ENCODE peak calls at places on chromosome 18, in six cellular contexts. Z is AG04449, R is uterus, S is activated T-cell treated with anti-CD3 and anti-CD28 coated beads for 48 hours, O is cardiac fibroblast, C is NCI-H1105 treated with DMSO at 0.1 percent for 48 hours. B is an unnamed sample.

GRCh38 chr18:67651438-67651837 is 134.9 kb upstream of the DSEL start:
- DNase-seq in O (peak), S (no peak), Z (no peak), C (no peak), R (no peak), B (no peak)

GRCh38 chr18:41371718-41372117 is 583.3 kb upstream of the PIK3C3 start:
- DNase-seq in Z (no peak), C (peak), S (no peak), O (peak), R (no peak), B (no peak)

GRCh38 chr18:35682282-35682867 is 100.8 kb downstream of the GALNT1 start:
- DNase-seq in Z (peak), O (peak), R (no peak), S (no peak), C (no peak), B (no peak)

GRCh38 chr18:31102941-31103340 is 720 bp upstream of the DSC2 start:
- DNase-seq in C (no peak), S (no peak), R (no peak), O (no peak), Z (no peak), B (no peak)

GRCh38 chr18:12321331-12321730 is 13.3 kb downstream of the TUBB6 start:
- DNase-seq in R (no peak), O (no peak), Z (no peak), C (no peak), S (no peak), B (no peak)

GRCh38 chr18:46096651-46097300 is 1.3 kb downstream of the ATP5F1A start:
- DNase-seq in R (no peak), C (no peak), O (peak), S (no peak), Z (no peak), B (no peak)

GRCh38 chr18:9135912-9136314 is 668 bp upstream of the ANKRD12 start:
- DNase-seq in C (peak), Z (no peak), O (no peak), R (no peak), S (no peak), B (peak)

GRCh38 chr18:43932140-43932539 is 654.9 kb upstream of the SYT4 start:
- DNase-seq in Z (no peak), O (no peak), S (no peak), R (no peak), C (peak), B (no peak)

GRCh38 chr18:23884712-23885375 is 129.7 kb upstream of the TTC39C start:
- DNase-seq in C (peak), Z (no peak), R (peak), O (no peak), S (no peak), B (no peak)

GRCh38 chr18:9290171-9290570 is 44.4 kb upstream of the TWSG1 start:
- DNase-seq in R (no peak), O (peak), S (no peak), C (no peak), Z (no peak), B (no peak)

GRCh38 chr18:48376934-48377333 is 32.2 kb downstream of the ZBTB7C start:
- DNase-seq in O (no peak), R (no peak), Z (no peak), S (no peak), C (no peak), B (no peak)

GRCh38 chr18:70627100-70627802 is 338.4 kb downstream of the SOCS6 start:
- DNase-seq in S (no peak), C (no peak), Z (no peak), O (no peak), R (no peak), B (no peak)

GRCh38 chr18:46716827-46717226 is 40.0 kb downstream of the ST8SIA5 start:
- DNase-seq in R (no peak), Z (no peak), S (no peak), C (no peak), O (no peak), B (no peak)

GRCh38 chr18:77143196-77143595 is 10.6 kb upstream of the MBP start:
- DNase-seq in S (no peak), O (no peak), R (no peak), C (no peak), Z (no peak), B (no peak)

GRCh38 chr18:2406544-2406943 is 164.8 kb downstream of the METTL4 start:
- DNase-seq in R (no peak), O (no peak), S (no peak), Z (no peak), C (no peak), B (no peak)

GRCh38 chr18:2547477-2548087 is 23.7 kb downstream of the METTL4 start:
- DNase-seq in Z (no peak), O (peak), R (no peak), S (no peak), C (peak), B (no peak)

GRCh38 chr18:73043231-73044000 is 175.6 kb upstream of the NETO1 start:
- DNase-seq in O (no peak), Z (no peak), R (no peak), S (no peak), C (peak), B (no peak)

GRCh38 chr18:13543811-13544732 is 182.3 kb downstream of the FAM210A start:
- DNase-seq in O (no peak), R (no peak), C (no peak), Z (no peak), S (no peak), B (no peak)

GRCh38 chr18:70384181-70384790 is 95.4 kb downstream of the SOCS6 start:
- DNase-seq in R (no peak), O (peak), C (no peak), S (no peak), Z (peak), B (no peak)

GRCh38 chr18:3179430-3180089 is 40.2 kb downstream of the MYOM1 start:
- DNase-seq in Z (no peak), R (no peak), C (no peak), S (no peak), O (no peak), B (no peak)

GRCh38 chr18:80108122-80108536 is 933 bp upstream of the ADNP2 start:
- DNase-seq in O (no peak), R (peak), Z (no peak), C (no peak), S (no peak), B (no peak)

GRCh38 chr18:12403601-12404506 is 3.9 kb upstream of the PRELID3A start:
- DNase-seq in Z (no peak), R (no peak), C (no peak), S (no peak), O (peak), B (no peak)

GRCh38 chr18:54671291-54671881 is 80.3 kb downstream of the DYNAP start:
- DNase-seq in C (peak), O (peak), Z (no peak), R (no peak), S (no peak), B (no peak)

GRCh38 chr18:39178171-39178570 is 1612.6 kb upstream of the CELF4 start:
- DNase-seq in Z (no peak), C (no peak), S (no peak), R (no peak), O (no peak), B (no peak)

GRCh38 chr18:21686282-21687105 is 18.1 kb downstream of the ABHD3 start:
- DNase-seq in C (no peak), R (no peak), S (no peak), O (no peak), Z (no peak), B (no peak)

GRCh38 chr18:3664563-3665178 is 214.7 kb downstream of the TGIF1 start:
- DNase-seq in C (no peak), O (no peak), S (no peak), R (no peak), Z (no peak), B (no peak)

GRCh38 chr18:12121175-12122095 is 27.8 kb downstream of the ANKRD62 start:
- DNase-seq in Z (no peak), C (no peak), R (no peak), S (no peak), O (peak), B (no peak)

GRCh38 chr18:32777049-32777448 is 4.2 kb upstream of the KLHL14 start:
- DNase-seq in Z (no peak), R (no peak), O (peak), S (no peak), C (no peak), B (no peak)

GRCh38 chr18:433960-434359 is 66.5 kb downstream of the COLEC12 start:
- DNase-seq in Z (no peak), C (no peak), O (peak), R (no peak), S (no peak), B (no peak)

GRCh38 chr18:50065527-50065926 is 129.4 kb downstream of the MYO5B start:
- DNase-seq in S (no peak), C (no peak), Z (no peak), O (no peak), R (no peak), B (no peak)

B was measured in T-helper 2 cell.